ENCODE peak calls at places on chromosomes 2 and 18, in four cellular contexts. S is upper lobe of right lung; U is naive thymus-derived CD4-positive, alpha-beta T cell; H is HCT116. I is an unnamed sample.

GRCh38 chr2:197113221-197113831 is 186.8 kb upstream of the PGAP1 start:
- DNase-seq in S (no peak), U (no peak), H (peak; percentile 18), I (no peak)

GRCh38 chr2:241373449-241373848 is 17.4 kb downstream of the FARP2 start:
- DNase-seq in S (no peak), U (no peak), H (no peak), I (no peak)

GRCh38 chr2:164920430-164920829 is 34.9 kb downstream of the SLC38A11 start:
- DNase-seq in S (no peak), U (no peak), H (no peak), I (no peak)

GRCh38 chr18:13793819-13794218 is 30.1 kb upstream of the MC5R start:
- DNase-seq in S (no peak), U (no peak), H (no peak), I (no peak)

GRCh38 chr18:48835745-48836191 is 115.0 kb downstream of the SMAD7 start:
- DNase-seq in S (peak; percentile 43), U (no peak), H (no peak), I (no peak)

GRCh38 chr2:238433941-238434845 is 7.5 kb downstream of the ASB1 start:
- DNase-seq in S (no peak), U (no peak), H (no peak), I (no peak)

GRCh38 chr2:78766459-78766858 is 259.0 kb upstream of the REG3G start:
- DNase-seq in S (no peak), U (no peak), H (no peak), I (no peak)

GRCh38 chr18:4283746-4284291 is 171.3 kb downstream of the DLGAP1 start:
- DNase-seq in S (no peak), U (no peak), H (no peak), I (no peak)

GRCh38 chr2:52821631-52822030 is 946.0 kb upstream of the CHAC2 start:
- DNase-seq in S (no peak), U (no peak), H (no peak), I (no peak)

GRCh38 chr2:180058993-180059392 is 51.9 kb upstream of the CWC22 start:
- DNase-seq in S (no peak), U (no peak), H (no peak), I (no peak)

GRCh38 chr2:88597168-88597567 is 30.1 kb downstream of the EIF2AK3 start:
- DNase-seq in S (no peak), U (no peak), H (no peak), I (no peak)

GRCh38 chr2:62443471-62443870 is 62.5 kb downstream of the TMEM17 start:
- DNase-seq in S (no peak), U (no peak), H (no peak), I (no peak)

GRCh38 chr18:74534981-74535649 is 815 bp downstream of the CNDP1 start:
- DNase-seq in S (no peak), U (no peak), H (no peak), I (no peak)

GRCh38 chr2:5616019-5616418 is 76.2 kb upstream of the SOX11 start:
- DNase-seq in S (no peak), U (no peak), H (no peak), I (no peak)

GRCh38 chr18:65753520-65753919 is 2.7 kb downstream of the CDH7 start:
- DNase-seq in S (no peak), U (no peak), H (no peak), I (no peak)

DNA sequence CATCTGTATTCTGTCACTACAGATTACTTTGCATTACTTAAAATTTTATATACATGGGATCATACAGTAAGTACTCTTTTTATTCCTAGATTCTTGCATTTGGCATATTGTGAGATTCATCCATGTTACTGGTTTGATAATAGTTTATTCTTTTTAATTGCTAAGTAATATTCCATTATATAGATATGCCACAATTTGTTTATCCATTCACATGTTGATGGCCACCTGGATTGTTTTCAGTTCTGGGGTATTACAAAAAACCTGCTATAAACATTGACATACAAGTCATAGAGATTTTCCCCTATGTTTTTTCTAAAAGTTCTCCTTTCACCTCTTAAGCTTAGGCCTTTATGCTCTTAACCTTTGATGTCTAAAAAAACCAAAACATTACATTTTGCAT is 87.0 kb downstream of the ATAD2B start:
- DNase-seq in S (no peak), U (no peak), H (no peak), I (no peak)
- H3K9me3 ChIP-seq in S (no peaks in the 10 kb centered on the region), U (no peaks in the 10 kb centered on the region), H (peaks cover 4% of the 10 kb centered on the region), I (no peaks in the 10 kb centered on the region)

GRCh38 chr2:148670773-148671172 is 26.2 kb downstream of the EPC2 start:
- DNase-seq in S (no peak), U (no peak), H (no peak), I (no peak)
- H3K9me3 ChIP-seq in S (no peaks in the 10 kb centered on the region), U (no peaks in the 10 kb centered on the region), H (no peaks in the 10 kb centered on the region), I (no peaks in the 10 kb centered on the region)

DNA sequence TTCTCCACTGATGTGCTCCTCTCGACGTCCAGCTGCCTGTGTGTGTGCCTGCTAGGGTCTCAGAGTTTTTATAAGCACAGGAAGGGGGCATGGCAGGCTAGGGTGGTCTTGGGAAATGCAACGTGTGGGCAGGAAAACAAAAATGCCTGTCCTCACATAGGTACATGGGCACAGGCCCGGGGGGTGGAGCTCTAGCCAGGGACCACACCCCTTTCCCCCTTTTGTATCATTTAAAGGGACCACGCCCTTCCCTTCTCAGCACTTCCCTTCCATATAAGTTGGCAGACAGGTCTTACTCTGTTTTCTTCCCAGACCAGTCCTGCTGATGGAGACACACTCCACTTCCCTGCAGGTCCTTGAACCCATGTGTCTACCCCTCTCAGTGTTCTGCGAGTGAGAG is 645.0 kb downstream of the CBLN2 start:
- DNase-seq in S (no peak), U (no peak), H (no peak), I (no peak)
- H3K9me3 ChIP-seq in S (no peaks in the 10 kb centered on the region), U (no peaks in the 10 kb centered on the region), H (peaks cover 13% of the 10 kb centered on the region), I (no peaks in the 10 kb centered on the region)

GRCh38 chr2:208329485-208329884 is 63.4 kb downstream of the PIKFYVE start:
- DNase-seq in S (no peak), U (no peak), H (no peak), I (no peak)

GRCh38 chr2:208334230-208334629 is 68.2 kb downstream of the PIKFYVE start:
- DNase-seq in S (no peak), U (no peak), H (no peak), I (no peak)
- H3K9me3 ChIP-seq in S (no peaks in the 10 kb centered on the region), U (no peaks in the 10 kb centered on the region), H (no peaks in the 10 kb centered on the region), I (no peaks in the 10 kb centered on the region)

GRCh38 chr2:3613524-3613905 is 18.6 kb downstream of the COLEC11 start:
- DNase-seq in S (peak; percentile 20), U (no peak), H (no peak), I (no peak)
- H3K9me3 ChIP-seq in S (no peaks in the 10 kb centered on the region), U (no peaks in the 10 kb centered on the region), H (peaks cover 3% of the 10 kb centered on the region), I (no peaks in the 10 kb centered on the region)

DNA sequence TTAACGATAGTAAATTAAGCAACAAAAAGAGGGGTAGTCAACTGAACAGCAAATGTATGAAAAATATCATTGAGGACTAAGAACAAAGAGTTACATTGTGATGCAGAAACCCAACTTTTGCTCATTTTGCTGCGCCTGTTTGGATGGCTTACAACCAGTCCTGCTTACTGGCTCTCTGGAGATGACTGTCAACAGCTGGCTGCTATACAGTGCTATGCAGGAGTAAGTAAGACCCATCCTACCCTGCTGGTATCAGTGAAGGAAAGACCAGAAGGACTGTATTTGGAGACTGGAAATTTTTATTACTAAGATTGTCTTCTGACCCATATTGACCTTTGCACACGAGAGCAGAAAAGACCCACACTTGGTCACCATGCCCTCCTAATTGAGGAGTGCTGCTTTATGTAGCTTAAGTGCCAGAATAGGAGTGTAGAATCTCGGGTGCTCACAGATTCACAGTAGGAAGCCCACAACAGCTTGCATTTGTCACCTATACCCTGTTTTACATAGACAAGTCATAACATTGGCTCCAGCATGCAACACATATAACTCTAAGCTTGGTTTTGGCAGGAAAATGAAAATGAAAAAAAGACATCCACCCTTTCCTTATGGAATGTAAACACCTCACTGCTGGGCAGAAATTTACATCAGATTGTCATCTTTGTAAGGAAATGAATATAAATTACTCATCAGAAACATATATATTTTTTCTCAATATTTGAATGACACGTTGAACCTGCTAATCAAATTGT is 1915.1 kb upstream of the CELF4 start:
- DNase-seq in S (no peak), U (no peak), H (no peak), I (no peak)
- H3K9me3 ChIP-seq in S (no peaks in the 10 kb centered on the region), U (no peaks in the 10 kb centered on the region), H (peaks cover 4% of the 10 kb centered on the region), I (no peaks in the 10 kb centered on the region)

GRCh38 chr2:86500325-86500724 is 59.2 kb downstream of the KDM3A start:
- DNase-seq in S (no peak), U (no peak), H (no peak), I (no peak)
- H3K9me3 ChIP-seq in S (no peaks in the 10 kb centered on the region), U (no peaks in the 10 kb centered on the region), H (peaks cover 8% of the 10 kb centered on the region), I (peaks cover 4% of the 10 kb centered on the region)

DNA sequence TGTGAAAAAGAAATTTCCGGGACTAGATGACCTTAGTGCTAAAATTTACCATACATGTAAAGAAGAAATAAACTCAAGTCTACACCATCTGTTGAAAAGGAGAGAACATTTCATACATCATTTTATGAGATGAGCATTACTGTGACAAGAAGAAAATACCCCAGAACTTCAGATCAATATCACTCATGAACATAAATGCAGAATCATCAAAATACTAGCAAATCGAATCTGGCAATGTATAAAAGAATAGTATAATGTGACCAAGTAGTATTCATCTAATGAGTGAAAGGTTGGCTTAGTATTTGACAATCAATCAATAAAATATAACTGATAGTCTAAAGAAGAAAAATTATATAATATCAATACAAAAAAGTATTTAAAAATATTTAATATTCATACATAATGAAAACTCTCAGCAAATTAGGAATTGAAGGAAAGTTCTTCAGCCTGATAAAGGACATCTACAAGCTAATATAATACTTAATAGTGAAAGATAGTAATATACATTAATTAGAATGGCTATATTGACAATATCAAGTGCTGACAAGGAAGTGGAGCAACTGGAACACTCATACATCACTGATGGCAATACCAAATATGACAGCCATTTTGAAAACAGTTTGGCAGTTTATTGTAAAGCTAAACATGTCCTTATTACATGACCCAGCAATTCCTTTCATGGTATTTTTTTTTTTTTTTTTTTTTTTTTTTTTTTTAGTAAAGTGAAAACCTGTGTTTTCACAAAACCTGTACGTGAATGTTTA is 231.4 kb upstream of the ZEB2 start:
- DNase-seq in S (no peak), U (no peak), H (no peak), I (no peak)
- H3K9me3 ChIP-seq in S (peaks cover 10% of the 10 kb centered on the region), U (no peaks in the 10 kb centered on the region), H (peaks cover 7% of the 10 kb centered on the region), I (no peaks in the 10 kb centered on the region)